ENCODE peak calls at places on chromosome 2, in ten cellular contexts. M is hippocampal formation; Y is HTR-8/SVneo; C is mesenteric fat pad; X is CD4-positive, alpha-beta T cell; Z is GM12892; N is Peyer's patch; J is NCI-H1092; E is psoas muscle; A is endothelial cell. L is an unnamed sample.

GRCh38 chr2:143219266-143219665 is 90.0 kb downstream of the ARHGAP15 start:
- DNase-seq in M (no peak), Y (no peak), C (no peak), X (no peak), Z (no peak), N (no peak), J (no peak), E (no peak), A (no peak), L (no peak)

GRCh38 chr2:11079131-11079824 is 76.0 kb upstream of the SLC66A3 start:
- DNase-seq in M (no peak), Y (no peak), C (peak), X (no peak), Z (no peak), N (no peak), J (no peak), E (no peak), A (no peak), L (no peak)

GRCh38 chr2:52879561-52879960 is 888.0 kb upstream of the CHAC2 start:
- DNase-seq in M (no peak), Y (no peak), C (no peak), X (no peak), Z (no peak), N (no peak), J (no peak), E (no peak), A (no peak), L (no peak)

GRCh38 chr2:198763793-198764192 is 693.9 kb downstream of the SATB2 start:
- DNase-seq in M (no peak), Y (no peak), C (no peak), X (no peak), Z (no peak), N (no peak), J (no peak), E (no peak), A (no peak), L (no peak)

GRCh38 chr2:72678036-72678435 is 147.8 kb downstream of the EXOC6B start:
- DNase-seq in M (no peak), Y (no peak), C (no peak), X (no peak), Z (no peak), N (no peak), J (no peak), E (no peak), A (no peak), L (no peak)

GRCh38 chr2:12428786-12429185 is 287.9 kb upstream of the TRIB2 start:
- DNase-seq in M (no peak), Y (no peak), C (no peak), X (no peak), Z (no peak), N (no peak), J (no peak), E (no peak), A (no peak), L (no peak)

GRCh38 chr2:70984576-70985282 is 6.3 kb downstream of the ANKRD53 start:
- DNase-seq in M (no peak), Y (no peak), C (peak), X (peak), Z (peak), N (peak), J (no peak), E (peak), A (peak), L (peak)

GRCh38 chr2:88669371-88670214 is 21.9 kb upstream of the RPIA start:
- DNase-seq in M (no peak), Y (peak), C (no peak), X (no peak), Z (no peak), N (no peak), J (no peak), E (no peak), A (peak), L (no peak)

GRCh38 chr2:38377501-38378258 is 607 bp upstream of the ATL2 start:
- DNase-seq in M (no peak), Y (peak), C (no peak), X (no peak), Z (no peak), N (no peak), J (no peak), E (no peak), A (no peak), L (no peak)